ENCODE peak calls at places on chromosome 16, in six cellular contexts. V, J, Z, C, Q and B are unnamed samples.

GRCh38 chr16:70490261-70490660 is 33.1 kb downstream of the COG4 start:
- DNase-seq in Z (no peak), Q (no peak), J (no peak), C (no peak), V (no peak), B (no peak)

GRCh38 chr16:22317001-22317530 is 19.9 kb downstream of the POLR3E start:
- DNase-seq in Q (no peak), Z (no peak), V (no peak), C (no peak), J (no peak), B (no peak)

GRCh38 chr16:49557070-49557446 is 183.5 kb downstream of the C16orf78 start:
- DNase-seq in C (peak; percentile 67), Q (no peak), V (no peak), Z (peak; percentile 7), J (no peak), B (peak; percentile 43)

GRCh38 chr16:11121909-11122692 is 133.9 kb downstream of the SOCS1 start:
- DNase-seq in C (no peak), Z (no peak), V (no peak), Q (no peak), J (no peak), B (no peak)

GRCh38 chr16:89036776-89037175 is 56.9 kb upstream of the ACSF3 start:
- DNase-seq in C (no peak), Z (no peak), Q (no peak), V (no peak), J (no peak), B (no peak)

GRCh38 chr16:21953541-21953902 is 361 bp downstream of the UQCRC2 start:
- DNase-seq in J (no peak), V (no peak), C (no peak), Q (no peak), Z (no peak), B (no peak)

GRCh38 chr16:14445935-14446715 is 183.9 kb downstream of the PARN start:
- DNase-seq in V (no peak), Z (no peak), C (no peak), J (no peak), Q (no peak), B (no peak)

GRCh38 chr16:554640-555413 is 5.4 kb upstream of the PRR35 start:
- DNase-seq in J (no peak), Z (no peak), Q (no peak), V (no peak), C (no peak), B (no peak)

GRCh38 chr16:46568472-46569230 is 52.5 kb downstream of the SHCBP1 start:
- DNase-seq in J (no peak), C (no peak), Z (no peak), Q (no peak), V (no peak), B (no peak)

GRCh38 chr16:76335187-76335974 is 58.2 kb downstream of the CNTNAP4 start:
- DNase-seq in J (no peak), Z (no peak), Q (no peak), C (peak; percentile 42), V (no peak), B (no peak)

GRCh38 chr16:74450967-74451760 is 29.9 kb upstream of the CLEC18B start:
- DNase-seq in Z (no peak), V (no peak), Q (no peak), C (no peak), J (no peak), B (no peak)

GRCh38 chr16:83817022-83817421 is 9.2 kb downstream of the HSBP1 start:
- DNase-seq in Z (no peak), C (no peak), V (no peak), Q (no peak), J (no peak), B (no peak)

GRCh38 chr16:90046971-90047713 is 27.9 kb upstream of the DBNDD1 start:
- DNase-seq in Z (peak; percentile 45), V (no peak), J (no peak), C (no peak), Q (peak; percentile 87), B (no peak)

GRCh38 chr16:77898671-77899211 is 110.4 kb downstream of the VAT1L start:
- DNase-seq in Q (no peak), J (no peak), Z (no peak), V (no peak), C (no peak), B (no peak)

GRCh38 chr16:11587643-11588247 is 1.0 kb upstream of the LITAF start:
- DNase-seq in C (no peak), V (no peak), Z (no peak), Q (no peak), J (no peak), B (no peak)

DNA sequence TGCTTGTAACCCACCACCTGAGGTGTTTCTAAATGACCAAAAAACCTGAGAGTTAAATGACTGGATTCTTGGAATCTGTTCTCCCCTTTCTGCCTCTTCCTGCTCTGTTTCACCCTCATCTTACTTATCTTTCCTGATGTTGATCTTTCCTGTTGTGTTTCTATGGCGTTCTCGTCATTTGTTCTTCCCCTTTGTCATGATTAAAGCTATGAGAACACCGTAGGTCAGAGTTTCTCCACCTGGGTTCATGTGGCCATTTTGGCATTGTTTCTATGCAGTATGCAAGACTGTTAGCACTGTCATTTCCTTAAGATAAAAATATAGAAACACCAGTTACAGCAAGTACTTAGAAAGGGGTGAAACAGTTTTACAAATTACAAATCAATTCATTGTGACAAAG is 165.9 kb downstream of the PHKB start:
- DNase-seq in C (no peak), V (no peak), Q (no peak), Z (no peak), J (no peak), B (no peak)
- TF ChIP-seq ZNF274 in C (no peak), V (no peak), Q (no peak), Z (no peak), J (no peak), B (no peak)

DNA sequence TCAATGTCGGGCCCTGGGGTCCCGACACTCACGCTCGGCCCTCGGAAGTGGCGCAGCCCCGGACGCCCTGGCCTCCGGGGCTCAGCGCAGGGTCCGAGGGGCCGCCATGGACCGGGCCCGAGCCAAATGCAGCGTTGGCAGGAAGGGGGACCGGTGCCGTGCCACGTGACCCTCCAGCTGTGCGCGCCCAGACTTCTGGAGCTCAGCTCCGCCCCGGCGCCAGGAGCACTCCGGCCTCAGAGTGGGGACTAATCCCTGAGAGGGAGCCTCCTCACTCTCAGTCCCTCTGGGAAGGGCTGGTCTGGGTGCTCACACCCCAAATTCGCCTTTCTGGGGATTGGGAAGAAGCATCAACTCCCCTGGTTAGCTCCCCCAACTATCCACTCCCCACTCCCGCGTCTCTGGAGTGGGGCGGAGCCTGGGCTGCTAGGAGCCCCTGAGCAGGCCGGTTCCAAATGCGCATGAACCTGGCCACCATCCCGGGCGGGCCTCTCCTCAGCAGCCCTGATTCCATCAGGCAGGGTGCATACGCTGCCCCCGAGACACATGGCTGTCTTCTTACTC is at the start of gene B3GNT9:
- DNase-seq in J (no peak), Q (peak; percentile 52), Z (peak; percentile 56), V (no peak), C (no peak), B (peak; percentile 88)
- TF ChIP-seq ZNF274 in J (no peak), Q (no peak), Z (peak; percentile 41), V (no peak), C (no peak), B (no peak)

DNA sequence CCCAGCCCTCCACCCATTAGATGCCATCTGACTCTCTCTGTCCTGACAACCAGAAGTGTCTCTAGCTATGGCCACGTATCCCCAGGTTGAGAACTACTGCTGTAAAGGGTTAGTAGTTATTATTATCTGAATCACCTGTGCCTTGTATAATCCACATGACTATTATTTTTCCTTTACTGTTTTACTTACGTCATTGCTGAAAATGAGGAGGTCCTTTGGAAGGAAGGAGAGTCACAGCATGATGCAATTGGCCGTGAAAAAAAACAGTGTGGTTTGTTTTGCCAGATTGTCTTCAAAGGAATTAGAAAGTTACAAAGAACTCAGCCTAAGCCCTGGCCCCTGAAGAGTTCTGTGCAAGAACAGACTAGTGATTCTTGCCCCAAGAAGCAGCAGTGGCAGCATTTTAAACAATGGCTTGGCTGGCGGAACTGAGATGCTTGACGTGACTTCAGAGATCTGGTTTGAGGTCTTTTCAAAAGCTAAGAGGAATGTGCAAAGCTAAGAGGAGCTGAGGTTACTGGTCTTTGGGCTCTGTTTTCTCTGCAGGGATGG is 413.3 kb upstream of the EEF2KMT start:
- DNase-seq in V (no peak), Z (no peak), J (no peak), C (peak; percentile 15), Q (no peak), B (no peak)
- TF ChIP-seq ZNF274 in V (no peak), Z (no peak), J (no peak), C (no peak), Q (no peak), B (no peak)

GRCh38 chr16:58001781-58002410 is 689 bp downstream of the USB1 start:
- DNase-seq in C (no peak), V (no peak), Q (peak; percentile 37), Z (peak; percentile 42), J (no peak), B (no peak)
- TF ChIP-seq ZNF274 in C (no peak), V (no peak), Q (no peak), Z (no peak), J (no peak), B (no peak)